ENCODE peak calls at places on chromosomes 5 and 9, in seven cellular contexts. B is heart left ventricle; E is stimulated activated CD4-positive, alpha-beta T cell treated with anti-CD3 and anti-CD28 coated beads, Interleukin-1b, Interleukin-23, amount 100 ng/mL, for 48 hours; O is tibial nerve; H is CD8-positive, alpha-beta T cell; S is NCI-H69; J is T-helper 2 cell. D is an unnamed sample.

GRCh38 chr9:129615407-129616285 is 5.3 kb downstream of the C9orf50 start:
- DNase-seq in B (no peak), O (no peak), J (no peak), E (no peak), S (no peak), H (no peak), D (no peak)

GRCh38 chr5:179171251-179171815 is 111.2 kb downstream of the ZNF354C start:
- DNase-seq in E (no peak), J (no peak), B (no peak), O (no peak), S (no peak), H (no peak), D (no peak)

GRCh38 chr5:174996941-174997340 is 272.6 kb downstream of the MSX2 start:
- DNase-seq in H (no peak), E (no peak), B (no peak), S (no peak), J (no peak), O (no peak), D (no peak)

GRCh38 chr5:168365581-168366081 is 74.2 kb downstream of the WWC1 start:
- DNase-seq in O (no peak), H (no peak), S (peak; percentile 55), B (no peak), E (no peak), J (no peak), D (peak; percentile 74)

GRCh38 chr5:6574537-6574936 is 58.3 kb downstream of the NSUN2 start:
- DNase-seq in O (no peak), S (no peak), H (no peak), J (no peak), B (no peak), E (no peak), D (peak; percentile 52)

GRCh38 chr5:5335708-5336211 is 86.7 kb upstream of the ICE1 start:
- DNase-seq in S (no peak), E (no peak), O (no peak), J (no peak), B (no peak), H (no peak), D (no peak)

GRCh38 chr5:76703707-76704106 is 12.2 kb upstream of the F2R start:
- DNase-seq in B (no peak), J (no peak), S (no peak), H (no peak), O (no peak), E (no peak), D (no peak)

GRCh38 chr5:73692166-73692640 is 66.2 kb downstream of the ARHGEF28 start:
- DNase-seq in E (no peak), J (no peak), O (no peak), H (no peak), B (no peak), S (no peak), D (no peak)

GRCh38 chr5:55634204-55634785 is 77.8 kb downstream of the SLC38A9 start:
- DNase-seq in H (no peak), E (no peak), J (no peak), O (no peak), B (peak; percentile 40), S (peak; percentile 40), D (no peak)

GRCh38 chr5:159883522-159883950 is 32.7 kb upstream of the ADRA1B start:
- DNase-seq in E (no peak), S (no peak), O (no peak), J (no peak), B (no peak), H (no peak), D (no peak)

GRCh38 chr5:22852807-22853670 is at the start of gene CDH12:
- DNase-seq in J (no peak), B (no peak), S (peak; percentile 97), E (no peak), O (no peak), H (no peak), D (no peak)

GRCh38 chr5:68424799-68425537 is 209.4 kb downstream of the PIK3R1 start:
- DNase-seq in J (no peak), S (peak; percentile 29), O (no peak), H (peak; percentile 24), B (no peak), E (peak; percentile 38), D (no peak)

GRCh38 chr9:504921-505821 is 290.5 kb downstream of the DOCK8 start:
- DNase-seq in S (no peak), E (peak; percentile 4), O (no peak), J (no peak), B (peak; percentile 32), H (no peak), D (no peak)

GRCh38 chr5:168427224-168427623 is 59.0 kb upstream of the RARS1 start:
- DNase-seq in O (no peak), J (no peak), E (no peak), S (no peak), H (no peak), B (no peak), D (no peak)

GRCh38 chr9:110148868-110149267 is 59.1 kb downstream of the C9orf152 start:
- DNase-seq in S (no peak), O (no peak), E (no peak), J (no peak), H (no peak), B (no peak), D (no peak)

GRCh38 chr5:20678814-20679298 is 690.9 kb upstream of the CDH18 start:
- DNase-seq in S (peak; percentile 43), E (no peak), O (no peak), H (no peak), J (no peak), B (no peak), D (no peak)

GRCh38 chr9:132609829-132610228 is 27.4 kb downstream of the BARHL1 start:
- DNase-seq in J (no peak), H (no peak), E (peak; percentile 16), B (no peak), S (no peak), O (no peak), D (no peak)

GRCh38 chr5:144583493-144584154 is 413.0 kb downstream of the KCTD16 start:
- DNase-seq in E (no peak), S (peak; percentile 98), J (no peak), O (no peak), B (no peak), H (no peak), D (no peak)

GRCh38 chr9:133239533-133240090 is 30.6 kb upstream of the OBP2B start:
- DNase-seq in E (no peak), J (no peak), H (no peak), B (no peak), O (no peak), S (no peak), D (no peak)

GRCh38 chr5:102795546-102795945 is 40.4 kb downstream of the PAM start:
- DNase-seq in J (no peak), B (no peak), O (no peak), H (no peak), S (peak; percentile 73), E (no peak), D (no peak)

GRCh38 chr9:122807271-122807900 is 7.5 kb downstream of the OR1K1 start:
- DNase-seq in S (no peak), H (no peak), B (no peak), O (no peak), E (peak; percentile 81), J (no peak), D (no peak)

GRCh38 chr5:181167814-181168488 is 20.6 kb downstream of the OR2V2 start:
- DNase-seq in H (no peak), B (no peak), S (peak; percentile 84), O (no peak), J (no peak), E (no peak), D (no peak)

GRCh38 chr5:76590027-76590426 is 33.2 kb downstream of the F2RL2 start:
- DNase-seq in O (no peak), E (no peak), J (no peak), S (no peak), B (no peak), H (no peak), D (no peak)

GRCh38 chr9:34989946-34990635 is 546 bp downstream of the DNAJB5 start:
- DNase-seq in O (peak; percentile 32), J (no peak), S (peak; percentile 79), B (peak; percentile 76), H (peak; percentile 31), E (peak; percentile 24), D (peak; percentile 82)

GRCh38 chr9:133771486-133772482 is 33.6 kb upstream of the SARDH start:
- DNase-seq in O (no peak), B (peak; percentile 14), H (no peak), S (no peak), J (no peak), E (no peak), D (peak; percentile 40)

GRCh38 chr9:77793909-77794308 is 145.8 kb upstream of the GNA14 start:
- DNase-seq in S (peak; percentile 48), J (no peak), H (no peak), B (no peak), O (no peak), E (no peak), D (no peak)

GRCh38 chr9:136847065-136847826 is 2.0 kb upstream of the PHPT1 start:
- DNase-seq in O (no peak), S (no peak), J (no peak), E (no peak), B (peak; percentile 79), H (no peak), D (no peak)

GRCh38 chr5:168423971-168424370 is 62.3 kb upstream of the RARS1 start:
- DNase-seq in J (no peak), B (no peak), E (no peak), S (no peak), H (no peak), O (no peak), D (no peak)

GRCh38 chr5:160009591-160009989 is 651 bp downstream of the TTC1 start:
- DNase-seq in E (no peak), B (no peak), O (no peak), J (no peak), H (no peak), S (no peak), D (no peak)

GRCh38 chr9:114339130-114339908 is 9.7 kb downstream of the ORM2 start:
- DNase-seq in H (peak; percentile 52), O (no peak), S (peak; percentile 47), J (peak; percentile 27), E (peak; percentile 51), B (no peak), D (no peak)

GRCh38 chr9:73423891-73424290 is 272.2 kb downstream of the ANXA1 start:
- DNase-seq in B (no peak), H (no peak), E (no peak), O (no peak), S (no peak), J (no peak), D (no peak)

GRCh38 chr5:139964994-139965565 is 78.0 kb downstream of the NRG2 start:
- DNase-seq in S (no peak), O (no peak), B (peak; percentile 8), J (no peak), H (no peak), E (no peak), D (peak; percentile 65)

GRCh38 chr9:124015091-124015660 is 3.6 kb downstream of the LHX2 start:
- DNase-seq in O (no peak), J (no peak), H (no peak), B (no peak), S (no peak), E (no peak), D (peak; percentile 51)

GRCh38 chr5:141001854-141002666 is 35.8 kb downstream of the PCDHAC2 start:
- DNase-seq in B (peak; percentile 19), E (no peak), H (no peak), J (no peak), O (no peak), S (peak; percentile 92), D (no peak)

GRCh38 chr5:154721476-154722058 is 33.6 kb upstream of the LARP1 start:
- DNase-seq in B (no peak), E (no peak), H (no peak), S (peak; percentile 20), O (no peak), J (no peak), D (no peak)

GRCh38 chr5:127290019-127290945 is at the start of gene MEGF10:
- DNase-seq in O (no peak), J (no peak), E (peak; percentile 11), H (no peak), B (peak; percentile 21), S (peak; percentile 53), D (no peak)